ENCODE peak calls at places on chromosome 1, in seven cellular contexts. N is HFF-Myc, R is BE2C, X is cardiac fibroblast, Z is Caki2, Q is posterior vena cava, J is skeletal muscle cell. A is an unnamed sample.

GRCh38 chr1:212699104-212699838 is 369 bp downstream of the BATF3 start:
- DNase-seq in N (no peak), R (peak), X (peak), Z (peak), Q (peak), J (no peak), A (no peak)

GRCh38 chr1:244552336-244552735 is 91.3 kb downstream of the CATSPERE start:
- DNase-seq in N (no peak), R (no peak), X (peak), Z (no peak), Q (no peak), J (no peak), A (peak)

GRCh38 chr1:29501227-29501976 is 265.1 kb downstream of the PTPRU start:
- DNase-seq in N (no peak), R (no peak), X (no peak), Z (no peak), Q (no peak), J (no peak), A (no peak)

GRCh38 chr1:101908980-101909379 is 87.7 kb downstream of the OLFM3 start:
- DNase-seq in N (no peak), R (no peak), X (no peak), Z (no peak), Q (no peak), J (no peak), A (no peak)

GRCh38 chr1:204453141-204453772 is 41.3 kb downstream of the PIK3C2B start:
- DNase-seq in N (no peak), R (no peak), X (no peak), Z (no peak), Q (peak), J (no peak), A (no peak)

GRCh38 chr1:93114403-93114802 is 35.3 kb downstream of the MTF2 start:
- DNase-seq in N (peak), R (no peak), X (peak), Z (no peak), Q (no peak), J (no peak), A (no peak)

GRCh38 chr1:39976732-39977131 is 21.8 kb downstream of the MFSD2A start:
- DNase-seq in N (no peak), R (no peak), X (no peak), Z (no peak), Q (peak), J (no peak), A (no peak)

GRCh38 chr1:109470245-109470644 is 3.9 kb downstream of the SYPL2 start:
- DNase-seq in N (no peak), R (no peak), X (no peak), Z (no peak), Q (no peak), J (no peak), A (no peak)

GRCh38 chr1:89641781-89642180 is 8.9 kb downstream of the LRRC8C start:
- DNase-seq in N (no peak), R (no peak), X (no peak), Z (no peak), Q (no peak), J (no peak), A (no peak)

GRCh38 chr1:215140135-215140534 is 57.6 kb downstream of the KCNK2 start:
- DNase-seq in N (no peak), R (no peak), X (no peak), Z (no peak), Q (no peak), J (no peak), A (no peak)

A was measured in GM04503.